ENCODE peak calls at places on chromosomes 11 and 22, in four cellular contexts. O is transverse colon, L is GM12878, M is HepG2. N is an unnamed sample.

GRCh38 chr11:124891390-124891861 is 6.2 kb downstream of the ROBO4 start:
- DNase-seq in O (no peak), L (no peak), M (no peak), N (no peak)

GRCh38 chr22:48940266-48940987 is 887.2 kb downstream of the BRD1 start:
- DNase-seq in O (peak), L (no peak), M (no peak), N (no peak)

GRCh38 chr22:36640106-36640672 is 63.4 kb downstream of the CACNG2 start:
- DNase-seq in O (no peak), L (no peak), M (no peak), N (no peak)

GRCh38 chr11:134916421-134916820 is 504.4 kb upstream of the B3GAT1 start:
- DNase-seq in O (no peak), L (no peak), M (no peak), N (no peak)

GRCh38 chr11:77400306-77400705 is 73.6 kb downstream of the PAK1 start:
- DNase-seq in O (no peak), L (no peak), M (no peak), N (no peak)

GRCh38 chr22:38788417-38788816 is 5.5 kb downstream of the DNAL4 start:
- DNase-seq in O (no peak), L (no peak), M (no peak), N (no peak)

GRCh38 chr11:73185680-73186293 is 32.3 kb upstream of the P2RY2 start:
- DNase-seq in O (no peak), L (no peak), M (no peak), N (no peak)

GRCh38 chr11:43579171-43579918 is 101.2 kb upstream of the HSD17B12 start:
- DNase-seq in O (no peak), L (no peak), M (no peak), N (no peak)

GRCh38 chr22:46971141-46971775 is 208.8 kb downstream of the TBC1D22A start:
- DNase-seq in O (no peak), L (no peak), M (no peak), N (no peak)

GRCh38 chr11:2940166-2940929 is 11.1 kb upstream of the PHLDA2 start:
- DNase-seq in O (peak), L (no peak), M (peak), N (no peak)

GRCh38 chr11:28529540-28530410 is 421.6 kb downstream of the METTL15 start:
- DNase-seq in O (no peak), L (no peak), M (peak), N (no peak)

GRCh38 chr22:37206841-37207821 is 5.1 kb downstream of the SSTR3 start:
- DNase-seq in O (no peak), L (no peak), M (no peak), N (no peak)

GRCh38 chr11:12951376-12951775 is 57.7 kb upstream of the RASSF10 start:
- DNase-seq in O (no peak), L (no peak), M (no peak), N (no peak)

GRCh38 chr22:20777420-20778177 is 3.7 kb downstream of the SERPIND1 start:
- DNase-seq in O (peak), L (no peak), M (peak), N (no peak)

GRCh38 chr11:124758355-124759267 is 3.5 kb downstream of the ESAM start:
- DNase-seq in O (peak), L (no peak), M (peak), N (peak)

GRCh38 chr11:87374206-87374793 is 336.6 kb downstream of the TMEM135 start:
- DNase-seq in O (no peak), L (no peak), M (no peak), N (no peak)

GRCh38 chr11:100684101-100685065 is 2.7 kb upstream of the ARHGAP42 start:
- DNase-seq in O (no peak), L (no peak), M (peak), N (no peak)

GRCh38 chr11:115112779-115113178 is 391.4 kb downstream of the CADM1 start:
- DNase-seq in O (no peak), L (no peak), M (no peak), N (no peak)
- TF ChIP-seq POLR2A in O (no peak), L (no peak), M (no peak), N (no peak)

DNA sequence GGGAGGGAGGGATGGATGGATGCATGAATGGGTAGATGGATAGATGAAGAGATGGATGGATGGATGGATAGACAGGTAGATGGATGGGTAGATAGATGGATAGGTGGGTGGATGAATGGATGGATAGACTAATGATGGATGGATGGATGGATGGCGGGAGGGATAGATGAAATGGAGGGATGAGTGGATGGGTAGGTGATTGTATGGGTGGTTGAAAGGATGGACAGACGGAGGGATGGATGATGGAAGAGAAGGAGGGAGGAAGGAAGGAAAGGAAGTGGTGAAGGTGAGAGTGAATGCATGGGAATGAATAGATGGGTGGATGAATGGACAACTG is 3.7 kb upstream of the TNNT3 start:
- DNase-seq in O (no peak), L (no peak), M (no peak), N (no peak)
- TF ChIP-seq POLR2AphosphoS5 in O (no peak), L (peak), M (no peak), N (no peak)

DNA sequence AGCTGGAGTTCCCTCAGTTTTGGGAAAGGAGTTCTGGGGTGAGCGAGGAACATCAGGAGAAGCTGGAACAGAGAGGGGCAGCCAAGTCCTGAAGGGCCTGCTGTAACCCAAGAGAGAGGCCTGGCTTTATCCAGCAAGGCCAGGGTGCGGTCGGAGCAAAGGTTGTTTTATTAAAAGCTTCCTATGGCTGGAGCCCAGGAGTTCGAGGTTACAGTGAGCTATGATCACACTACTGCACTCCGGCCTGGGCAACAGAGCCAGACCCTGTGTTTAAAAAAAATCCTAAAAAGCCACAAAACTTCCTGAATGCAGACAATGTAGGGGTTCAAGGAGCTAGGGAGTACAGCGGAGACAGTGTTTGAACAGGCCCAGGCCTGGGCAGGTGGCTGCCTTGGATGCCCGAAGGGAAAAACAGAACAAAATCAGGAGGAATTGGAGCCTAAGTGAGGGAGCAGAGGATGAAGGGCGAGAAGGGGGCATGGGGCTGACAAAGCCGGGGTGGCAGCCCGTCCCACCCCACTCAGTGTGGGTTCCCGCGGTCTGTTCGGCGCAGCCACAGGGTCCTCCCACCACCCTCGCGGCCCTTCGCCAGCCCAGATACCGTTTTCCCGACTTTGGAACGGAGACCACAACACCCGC is 22.1 kb upstream of the MALAT1 start:
- DNase-seq in O (peak), L (no peak), M (no peak), N (no peak)
- TF ChIP-seq POLR2A in O (no peak), L (no peak), M (peak), N (peak)

GRCh38 chr11:117218133-117218915 is 13.5 kb downstream of the PCSK7 start:
- DNase-seq in O (peak), L (no peak), M (no peak), N (no peak)
- TF ChIP-seq POLR2AphosphoS5 in O (peak), L (no peak), M (no peak), N (no peak)

GRCh38 chr22:30667486-30668305 is at the start of gene DUSP18:
- DNase-seq in O (peak), L (peak), M (peak), N (peak)
- TF ChIP-seq POLR2A in O (peak), L (peak), M (no peak), N (no peak)